ENCODE peak calls at places on chromosomes 16 and 17, in five cellular contexts. Y is HepG2, G is K562, B is GM12878, Q is H1. N is an unnamed sample.

GRCh38 chr17:68399638-68400403 is 57.5 kb downstream of the WIPI1 start:
- DNase-seq in Y (no peak), G (no peak), B (no peak), Q (peak; percentile 41), N (no peak)

GRCh38 chr16:51359141-51359960 is 208.3 kb upstream of the SALL1 start:
- DNase-seq in Y (no peak), B (no peak), Q (peak; percentile 69), G (no peak), N (no peak)

GRCh38 chr16:29736112-29736511 is 9.7 kb downstream of the C16orf54 start:
- DNase-seq in G (no peak), B (no peak), Y (peak; percentile 42), Q (no peak), N (no peak)

GRCh38 chr17:81558941-81559806 is 7.0 kb upstream of the FAAP100 start:
- DNase-seq in Q (no peak), Y (no peak), G (no peak), B (no peak), N (no peak)

GRCh38 chr17:82696259-82696658 is 2.2 kb downstream of the RAB40B start:
- DNase-seq in Y (no peak), B (no peak), G (no peak), Q (no peak), N (no peak)

GRCh38 chr17:61411944-61412859 is 12.6 kb downstream of the TBX2 start:
- DNase-seq in Q (peak; percentile 89), G (peak; percentile 57), B (peak; percentile 5), Y (peak; percentile 64), N (peak; percentile 93)

GRCh38 chr16:56041556-56042140 is 149.6 kb upstream of the GNAO1 start:
- DNase-seq in Q (peak; percentile 67), G (peak; percentile 29), B (no peak), Y (peak; percentile 45), N (no peak)

GRCh38 chr16:67458121-67458641 is 22.8 kb downstream of the ATP6V0D1 start:
- DNase-seq in G (no peak), B (no peak), Q (no peak), Y (no peak), N (no peak)

GRCh38 chr16:72285324-72285723 is 113.4 kb upstream of the PMFBP1 start:
- DNase-seq in G (no peak), B (no peak), Q (peak; percentile 47), Y (no peak), N (no peak)

GRCh38 chr17:67488161-67488560 is 111.1 kb downstream of the PITPNC1 start:
- DNase-seq in Y (no peak), B (no peak), G (no peak), Q (no peak), N (no peak)

GRCh38 chr17:69951058-69951457 is 124.0 kb upstream of the KCNJ16 start:
- DNase-seq in G (peak; percentile 62), Q (no peak), B (no peak), Y (no peak), N (no peak)

GRCh38 chr16:87297918-87298631 is 19.1 kb downstream of the C16orf95 start:
- DNase-seq in Q (peak; percentile 85), Y (peak; percentile 54), B (no peak), G (peak; percentile 74), N (peak; percentile 51)

DNA sequence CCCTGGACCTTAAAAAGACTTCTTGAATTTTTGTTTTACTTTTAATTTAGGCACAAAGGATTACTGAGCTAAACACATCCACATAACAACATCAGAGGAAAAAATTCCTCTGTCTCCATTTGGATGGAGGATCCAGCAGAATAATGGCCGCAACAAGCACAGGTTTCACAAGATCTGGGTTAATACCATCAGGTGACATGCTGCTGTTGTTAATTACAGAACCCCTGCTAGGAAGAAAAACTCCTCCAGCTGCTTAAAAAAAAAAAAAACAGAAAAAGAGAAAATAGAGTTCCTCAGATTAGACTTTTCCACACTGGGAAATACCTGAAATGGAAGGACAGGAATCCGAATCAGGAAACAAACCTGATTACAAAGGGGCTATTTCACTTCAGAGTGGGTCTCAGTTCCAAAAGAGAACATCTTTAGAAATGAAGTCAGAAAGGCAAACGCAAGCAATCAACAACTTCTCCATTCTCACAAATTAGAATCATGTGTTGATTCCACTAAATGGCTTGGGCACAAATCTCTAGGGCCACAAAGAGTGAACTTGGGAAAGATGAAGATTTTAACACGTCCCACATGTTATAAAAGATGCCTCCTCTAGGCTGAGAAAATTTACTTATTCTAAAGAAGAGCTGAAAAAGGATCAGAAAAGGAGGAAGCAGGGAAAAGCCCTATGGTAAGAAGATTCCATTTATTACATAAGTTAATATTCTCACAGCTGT is 44.0 kb downstream of the SPOP start:
- DNase-seq in G (no peak), Y (no peak), B (no peak), Q (no peak), N (no peak)
- TF ChIP-seq TAF1 in G (no peak), Y (no peak), B (no peak), Q (no peak), N (no peak)

DNA sequence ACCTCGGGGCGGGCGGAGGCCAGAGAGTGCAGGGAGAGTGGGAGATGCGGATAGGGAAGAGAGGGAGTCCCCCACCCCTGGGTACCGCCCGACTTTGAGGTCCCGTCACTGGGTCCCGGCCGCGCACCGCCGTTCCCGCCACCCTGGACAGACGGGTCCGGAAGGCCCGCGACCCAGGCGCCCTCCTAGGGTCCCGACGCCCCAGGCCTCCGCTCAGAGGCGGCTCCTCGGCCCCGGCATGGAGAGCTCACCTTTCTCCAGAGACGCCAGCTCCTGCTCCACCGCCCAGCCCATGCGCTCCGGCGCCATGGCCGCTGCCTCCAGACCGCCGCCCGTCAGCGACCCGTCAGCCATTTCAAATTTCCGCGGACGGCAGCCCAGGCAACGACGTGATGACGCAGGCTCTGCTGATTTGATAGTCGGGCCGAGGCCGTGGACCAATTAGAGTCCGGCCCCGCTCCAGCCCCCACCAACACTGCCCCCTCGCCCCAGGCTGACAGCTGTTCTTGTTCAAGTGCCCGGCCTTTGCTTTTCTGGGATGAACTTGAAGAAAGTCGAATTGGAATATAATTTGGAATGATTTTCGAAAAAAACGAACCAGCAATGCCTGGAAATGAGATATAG is at the start of gene SHCBP1:
- DNase-seq in B (peak; percentile 52), Y (peak; percentile 87), Q (peak; percentile 90), G (peak; percentile 94), N (peak; percentile 78)
- TF ChIP-seq POLR2A in B (peak; percentile 94), Y (peak; percentile 68), Q (peak; percentile 70), G (peak; percentile 93), N (peak; percentile 85)

GRCh38 chr17:50890675-50891516 is 24.7 kb upstream of the TOB1 start:
- DNase-seq in B (no peak), G (no peak), Q (no peak), Y (peak; percentile 97), N (no peak)

GRCh38 chr17:50889528-50890118 is 23.5 kb upstream of the TOB1 start:
- DNase-seq in B (no peak), G (no peak), Q (no peak), Y (peak; percentile 83), N (no peak)

GRCh38 chr17:50892101-50892776 is 26.1 kb upstream of the TOB1 start:
- DNase-seq in B (no peak), Q (no peak), G (no peak), Y (peak; percentile 72), N (no peak)

GRCh38 chr17:50891577-50891989 is 25.4 kb upstream of the TOB1 start:
- DNase-seq in Q (no peak), Y (no peak), G (no peak), B (no peak), N (no peak)

GRCh38 chr17:50893183-50893993 is 27.2 kb upstream of the TOB1 start:
- DNase-seq in Y (peak; percentile 90), Q (no peak), G (no peak), B (no peak), N (no peak)
- TF ChIP-seq POLR2AphosphoS5 in Y (no peak), Q (no peak), G (no peak), B (no peak), N (no peak)

DNA sequence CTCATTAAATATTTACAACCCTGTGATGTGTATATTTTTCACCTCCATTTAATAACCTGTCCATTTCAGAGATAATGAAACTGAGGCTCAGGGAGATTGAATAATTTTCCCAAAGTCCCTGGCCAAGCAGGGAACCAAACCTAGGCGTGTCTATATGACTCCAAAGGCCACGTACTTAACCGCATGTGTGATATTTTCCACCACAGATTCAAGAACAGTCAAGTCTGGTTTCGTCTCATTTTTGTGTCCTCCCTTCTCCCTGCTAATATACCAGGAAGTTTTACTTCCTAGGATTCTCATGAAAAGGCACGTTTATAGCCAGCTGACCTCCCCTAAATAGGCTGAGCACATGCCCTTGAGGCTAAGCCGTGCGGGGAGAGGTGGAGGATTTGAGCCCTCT is 15.3 kb downstream of the WFIKKN2 start:
- DNase-seq in B (no peak), Q (no peak), G (no peak), Y (no peak), N (no peak)
- TF ChIP-seq TAF1 in B (no peak), Q (no peak), G (no peak), Y (no peak), N (no peak)

GRCh38 chr16:52499061-52499460 is 47.9 kb downstream of the TOX3 start:
- DNase-seq in B (no peak), Y (no peak), G (no peak), Q (no peak), N (no peak)
- TF ChIP-seq POLR2A in B (no peak), Y (no peak), G (no peak), Q (no peak), N (no peak)

GRCh38 chr16:54817940-54818574 is 112.6 kb upstream of the IRX5 start:
- DNase-seq in Q (no peak), Y (no peak), G (no peak), B (no peak), N (no peak)
- TF ChIP-seq POLR2AphosphoS5 in Q (no peak), Y (no peak), G (no peak), B (no peak), N (no peak)

DNA sequence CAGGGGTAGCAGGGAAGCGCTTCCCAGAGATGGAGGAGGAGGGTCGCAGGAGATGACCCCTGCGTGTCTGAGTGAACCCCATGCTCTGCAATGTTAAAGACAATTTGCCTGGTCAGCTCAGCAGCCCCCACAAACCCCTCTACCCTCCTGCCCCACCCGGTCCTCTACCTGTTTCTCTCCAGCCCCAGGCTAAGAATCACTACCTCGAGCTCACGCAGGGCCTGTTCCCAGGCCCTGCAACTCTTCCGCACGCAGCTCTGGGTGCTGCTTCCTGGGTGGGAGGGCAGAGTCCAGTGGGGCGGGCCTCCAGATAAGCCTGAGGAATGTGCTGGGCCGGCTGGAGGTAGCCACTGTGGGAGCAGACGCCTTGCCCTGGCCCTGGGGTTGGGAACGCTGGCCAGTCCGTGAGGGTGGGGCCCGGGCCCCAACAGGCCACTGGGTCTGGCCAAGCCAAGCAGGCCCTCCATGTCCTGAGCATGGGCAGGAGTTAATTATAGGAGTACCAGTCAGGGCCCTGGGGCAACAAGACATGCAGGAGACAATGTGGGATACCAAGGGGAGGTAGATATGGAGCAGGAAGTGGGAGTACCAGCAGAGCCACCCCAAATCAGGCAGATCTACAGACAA is 6.1 kb downstream of the DOK4 start:
- DNase-seq in G (peak; percentile 80), Q (no peak), B (no peak), Y (peak; percentile 88), N (no peak)
- TF ChIP-seq TAF1 in G (peak; percentile 25), Q (no peak), B (no peak), Y (peak; percentile 53), N (no peak)

DNA sequence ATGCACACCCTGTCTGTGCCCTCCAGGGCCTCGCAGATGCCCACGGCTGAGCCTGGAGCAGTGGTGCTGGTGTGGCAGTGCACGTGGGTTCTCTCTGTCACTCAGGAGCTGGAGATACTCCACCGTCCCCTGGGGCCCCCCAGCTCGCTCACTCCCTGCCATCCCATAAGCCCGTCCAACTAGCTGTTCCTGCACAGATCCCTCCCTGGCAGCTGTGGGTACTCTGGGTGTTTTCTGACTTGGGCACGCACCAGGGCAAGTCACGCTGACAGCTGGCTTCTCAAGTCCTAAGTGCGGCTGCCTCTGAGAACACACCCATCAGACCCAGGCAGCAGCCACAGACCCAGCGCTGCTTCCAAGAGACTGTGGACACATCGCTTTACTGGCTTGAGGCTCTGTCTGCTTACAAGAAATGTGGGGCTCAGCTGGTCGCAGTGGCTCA is 25.4 kb upstream of the ITGB4 start:
- DNase-seq in G (no peak), Q (no peak), B (no peak), Y (no peak), N (no peak)
- TF ChIP-seq POLR2A in G (no peak), Q (no peak), B (no peak), Y (no peak), N (no peak)